ENCODE peak calls at places on chromosomes 1 and 21, in nine cellular contexts. Y is GM13976, K is neural crest cell, R is WTC11, I is MCF 10A, X is AG04450, P is RWPE1, J is fibroblast of the aortic adventitia, H is left ventricle myocardium inferior. C is an unnamed sample.

GRCh38 chr1:107016376-107016978 is 40.0 kb upstream of the PRMT6 start:
- DNase-seq in J (peak), X (no peak), I (no peak), Y (peak), R (no peak), K (no peak), P (no peak), H (no peak), C (no peak)

GRCh38 chr1:35539824-35540261 is 17.4 kb downstream of the KIAA0319L start:
- DNase-seq in J (peak), R (no peak), Y (peak), I (no peak), H (no peak), P (no peak), X (peak), K (no peak), C (no peak)

GRCh38 chr1:8314346-8315280 is 3.3 kb upstream of the SLC45A1 start:
- DNase-seq in R (peak), H (peak), K (peak), X (peak), J (peak), Y (peak), I (peak), P (peak), C (peak)

GRCh38 chr1:182143825-182144661 is 82.5 kb upstream of the ZNF648 start:
- DNase-seq in Y (peak), H (peak), K (peak), P (peak), R (peak), I (peak), X (no peak), J (peak), C (peak)

GRCh38 chr1:43552813-43553212 is 22.1 kb downstream of the PTPRF start:
- DNase-seq in H (peak), Y (no peak), P (no peak), K (no peak), I (peak), R (no peak), J (peak), X (no peak), C (no peak)

GRCh38 chr1:24107462-24108225 is 4.3 kb downstream of the MYOM3 start:
- DNase-seq in H (no peak), Y (no peak), X (no peak), P (no peak), J (peak), R (no peak), K (no peak), I (peak), C (no peak)

GRCh38 chr1:27284425-27285287 is 37.3 kb upstream of the TMEM222 start:
- DNase-seq in I (peak), K (peak), X (peak), H (peak), J (peak), Y (peak), P (peak), R (peak), C (no peak)

GRCh38 chr1:117698398-117699160 is 92.7 kb downstream of the TENT5C start:
- DNase-seq in R (no peak), I (peak), Y (no peak), P (no peak), H (peak), J (peak), X (no peak), K (no peak), C (no peak)

GRCh38 chr1:208190784-208191183 is 53.4 kb downstream of the PLXNA2 start:
- DNase-seq in H (no peak), R (peak), P (no peak), X (no peak), J (no peak), Y (no peak), I (no peak), K (no peak), C (no peak)

GRCh38 chr1:112251766-112252506 is 144.1 kb upstream of the CTTNBP2NL start:
- DNase-seq in J (peak), Y (no peak), I (peak), X (no peak), P (peak), H (no peak), K (no peak), R (no peak), C (peak)

GRCh38 chr1:36322085-36322785 is 1.2 kb downstream of the EVA1B start:
- DNase-seq in Y (no peak), K (no peak), I (no peak), H (no peak), X (no peak), J (no peak), P (no peak), R (peak), C (no peak)

GRCh38 chr1:170149241-170149640 is 3.5 kb downstream of the NTMT2 start:
- DNase-seq in X (no peak), H (no peak), Y (no peak), I (no peak), R (no peak), J (peak), K (no peak), P (no peak), C (no peak)

GRCh38 chr1:105004515-105004914 is 1254.8 kb downstream of the AMY1C start:
- DNase-seq in R (no peak), I (no peak), K (no peak), J (no peak), P (no peak), X (no peak), Y (no peak), H (no peak), C (no peak)

GRCh38 chr21:46457801-46458314 is 833 bp upstream of the DIP2A start:
- DNase-seq in R (no peak), H (peak), P (peak), Y (no peak), J (peak), X (peak), I (peak), K (no peak), C (no peak)

DNA sequence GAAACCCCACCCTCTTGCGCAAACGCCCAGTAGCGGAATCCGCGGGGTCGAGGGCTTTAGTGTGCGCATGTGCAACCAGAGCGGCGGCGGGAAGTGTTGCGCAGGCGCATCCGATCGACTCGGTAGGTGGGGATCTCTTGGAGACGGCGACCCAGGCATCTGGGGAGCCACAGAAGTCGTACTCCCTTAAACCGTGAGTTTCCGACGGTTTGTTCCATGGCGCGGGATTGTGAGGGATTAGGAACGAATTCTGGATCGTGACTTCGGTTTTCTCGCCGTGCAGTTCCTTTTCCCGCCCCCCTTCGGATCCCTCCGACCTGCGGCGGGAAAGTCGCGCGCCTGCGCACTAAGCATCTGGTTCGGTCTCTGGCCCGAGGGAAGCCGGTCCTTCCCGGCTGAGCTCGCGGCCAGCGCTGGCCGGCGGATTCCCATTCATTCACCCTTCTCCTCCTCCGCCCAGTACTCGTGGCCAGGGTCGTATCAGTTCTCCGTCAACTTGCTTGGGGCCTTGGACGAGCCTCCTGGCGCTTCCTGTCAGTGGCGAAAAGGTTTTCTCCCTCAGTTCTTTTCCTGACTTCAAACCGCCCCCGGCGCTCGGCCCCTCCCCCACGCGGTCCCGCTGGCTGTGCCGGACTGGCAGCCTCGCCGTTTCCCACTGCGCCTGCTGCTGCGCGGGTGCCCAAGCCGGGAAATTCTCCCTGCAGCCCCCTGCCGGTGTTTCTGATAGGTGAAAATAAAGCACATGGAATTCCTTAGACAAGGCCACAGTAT is at the start of gene CDC7:
- DNase-seq in H (peak), J (peak), P (peak), X (peak), K (peak), Y (peak), I (peak), R (peak), C (peak)
- TF ChIP-seq CTCF in H (peak), J (peak), P (peak), X (peak), K (peak), Y (no peak), I (peak), R (no peak), C (peak)

GRCh38 chr1:235075955-235076308 is 52.7 kb downstream of the TOMM20 start:
- DNase-seq in H (no peak), I (no peak), J (no peak), X (no peak), Y (no peak), R (no peak), P (no peak), K (no peak), C (no peak)
- TF ChIP-seq CTCF in H (peak), I (no peak), J (peak), X (no peak), Y (no peak), R (no peak), P (no peak), K (no peak), C (peak)

DNA sequence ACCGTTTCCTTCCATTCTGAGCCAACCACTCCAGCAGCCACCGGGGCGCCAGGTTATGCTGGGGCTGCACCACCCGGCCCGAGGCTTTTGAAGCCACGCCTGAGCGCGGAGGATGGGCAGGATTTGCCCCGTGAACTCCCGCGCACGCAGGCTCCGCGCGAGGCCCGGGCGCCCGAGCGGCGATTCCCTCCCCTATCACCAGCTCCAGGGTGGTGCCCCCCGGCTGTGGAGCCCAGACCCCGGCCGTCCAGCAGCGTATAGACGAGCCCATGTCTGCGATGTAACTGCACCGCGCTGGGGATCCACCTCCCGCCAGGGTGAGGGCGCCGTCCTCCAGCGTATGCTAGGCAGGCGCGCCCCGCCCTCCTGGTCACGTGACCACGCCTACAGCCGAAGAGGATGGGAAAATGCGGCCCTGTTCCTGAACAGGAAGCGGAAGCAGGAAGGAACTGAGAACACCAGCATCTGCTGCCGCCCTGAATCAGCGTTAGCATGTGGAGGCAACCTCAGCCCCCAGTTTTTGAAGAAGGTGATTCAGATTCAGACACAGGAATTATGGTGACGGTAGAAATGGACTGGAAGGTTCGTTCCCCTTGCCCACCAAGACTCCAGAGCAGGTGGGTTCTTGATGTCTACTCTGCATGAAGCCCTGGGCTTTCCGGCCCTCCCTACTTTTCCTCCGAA is 46.0 kb downstream of the VPS26C start:
- DNase-seq in R (peak), Y (peak), H (peak), K (peak), P (peak), I (peak), J (peak), X (peak), C (no peak)
- TF ChIP-seq CTCF in R (no peak), Y (peak), H (peak), K (no peak), P (peak), I (peak), J (peak), X (peak), C (peak)

DNA sequence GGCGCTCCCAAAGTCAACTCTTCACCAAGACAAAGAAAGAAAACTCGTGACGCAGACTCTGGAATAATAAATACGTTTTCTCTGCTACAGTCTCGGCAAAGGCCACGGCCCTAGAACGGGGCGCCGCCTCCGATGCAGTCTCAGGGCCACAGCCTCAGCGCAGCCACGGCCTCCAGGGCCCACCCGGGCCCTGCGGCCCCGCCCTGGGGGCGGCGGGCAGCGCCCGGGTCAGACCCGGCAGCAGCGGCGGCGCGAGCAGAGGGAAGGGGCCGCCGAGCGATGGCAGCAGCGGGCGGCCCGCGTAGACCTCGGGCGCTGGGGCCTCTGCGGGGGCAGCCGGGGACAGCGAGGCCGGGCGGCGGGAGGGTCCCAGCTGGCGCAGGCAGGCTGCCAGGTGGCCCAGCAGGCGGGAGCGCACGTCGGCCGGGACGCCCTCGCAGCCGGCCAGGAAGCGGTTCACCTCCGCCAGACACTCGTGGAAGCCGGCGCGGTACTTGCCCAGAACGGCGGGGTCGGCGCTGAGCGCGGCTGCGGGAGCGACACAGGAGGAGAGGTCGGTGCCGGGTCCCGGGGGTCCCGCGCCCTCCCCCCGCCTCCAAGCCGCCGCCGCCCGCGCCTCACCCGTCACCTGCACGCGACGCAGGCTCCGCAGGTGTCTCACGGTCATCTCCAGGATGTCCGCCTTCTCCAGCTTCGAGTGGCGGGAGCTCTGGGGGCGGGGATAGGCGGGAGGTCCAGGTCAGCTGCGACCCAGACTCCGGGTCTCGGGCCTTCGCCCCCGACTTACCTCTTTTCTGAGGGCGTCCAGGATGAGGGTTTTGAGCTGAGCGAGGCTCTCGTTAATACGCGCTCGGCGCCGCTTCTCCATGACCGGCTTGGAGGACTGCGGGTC is 746 bp downstream of the HES4 start:
- DNase-seq in R (no peak), I (peak), J (peak), P (no peak), K (no peak), H (no peak), X (no peak), Y (peak), C (no peak)
- TF ChIP-seq CTCF in R (no peak), I (peak), J (no peak), P (no peak), K (no peak), H (no peak), X (no peak), Y (no peak), C (peak)

GRCh38 chr1:32448773-32449456 is 16.0 kb upstream of the ZBTB8B start:
- DNase-seq in I (peak), H (no peak), R (peak), P (no peak), K (peak), Y (no peak), J (peak), X (no peak), C (no peak)
- TF ChIP-seq CTCF in I (peak), H (no peak), R (peak), P (no peak), K (no peak), Y (no peak), J (peak), X (peak), C (no peak)